ENCODE peak calls at places on chromosomes 7 and 10, in ten cellular contexts. W is uterus, S is GM13976, Z is upper lobe of right lung, L is glutamatergic neuron, V is lower leg skin, B is AG10803, K is thyroid gland, X is endothelial cell of umbilical vein, J is astrocyte of the spinal cord. T is an unnamed sample.

GRCh38 chr10:106053031-106053430 is 1111.5 kb downstream of the SORCS1 start:
- DNase-seq in W (no peak), S (no peak), Z (no peak), L (no peak), V (no peak), B (no peak), K (no peak), X (no peak), J (no peak), T (no peak)

GRCh38 chr10:68135362-68135761 is 26.1 kb downstream of the MYPN start:
- DNase-seq in W (no peak), S (no peak), Z (no peak), L (no peak), V (no peak), B (peak), K (no peak), X (peak), J (peak), T (no peak)

GRCh38 chr10:63115732-63116383 is 17.3 kb upstream of the NRBF2 start:
- DNase-seq in W (peak), S (no peak), Z (peak), L (no peak), V (peak), B (peak), K (peak), X (peak), J (peak), T (no peak)

GRCh38 chr10:15069230-15069629 is 19.3 kb downstream of the ACBD7 start:
- DNase-seq in W (no peak), S (no peak), Z (no peak), L (no peak), V (no peak), B (no peak), K (no peak), X (no peak), J (no peak), T (no peak)

GRCh38 chr10:87559392-87559791 is 54.7 kb downstream of the MINPP1 start:
- DNase-seq in W (no peak), S (no peak), Z (no peak), L (no peak), V (no peak), B (no peak), K (no peak), X (no peak), J (no peak), T (no peak)

GRCh38 chr7:112792431-112792830 is 2.2 kb upstream of the TMEM168 start:
- DNase-seq in W (no peak), S (no peak), Z (no peak), L (no peak), V (no peak), B (no peak), K (no peak), X (no peak), J (no peak), T (no peak)

GRCh38 chr10:54703086-54703485 is 97.9 kb downstream of the PCDH15 start:
- DNase-seq in W (no peak), S (no peak), Z (no peak), L (no peak), V (no peak), B (no peak), K (no peak), X (no peak), J (peak), T (no peak)

GRCh38 chr7:134546903-134547737 is 1.8 kb upstream of the AKR1B15 start:
- DNase-seq in W (peak), S (peak), Z (peak), L (peak), V (peak), B (peak), K (no peak), X (peak), J (no peak), T (no peak)

GRCh38 chr7:71637578-71637977 is 505.6 kb downstream of the GALNT17 start:
- DNase-seq in W (no peak), S (no peak), Z (no peak), L (peak), V (no peak), B (peak), K (no peak), X (no peak), J (peak), T (no peak)

GRCh38 chr10:112689327-112689726 is 242.3 kb downstream of the VTI1A start:
- DNase-seq in W (peak), S (no peak), Z (no peak), L (peak), V (no peak), B (peak), K (no peak), X (peak), J (no peak), T (no peak)

GRCh38 chr10:117137031-117137910 is 799 bp downstream of the VAX1 start:
- DNase-seq in W (no peak), S (no peak), Z (no peak), L (peak), V (no peak), B (peak), K (peak), X (peak), J (no peak), T (peak)

GRCh38 chr10:94443052-94443451 is 40.7 kb downstream of the TBC1D12 start:
- DNase-seq in W (no peak), S (no peak), Z (no peak), L (no peak), V (no peak), B (no peak), K (no peak), X (no peak), J (no peak), T (no peak)

GRCh38 chr10:4217187-4217586 is 432.2 kb upstream of the KLF6 start:
- DNase-seq in W (no peak), S (no peak), Z (no peak), L (no peak), V (no peak), B (no peak), K (no peak), X (no peak), J (no peak), T (no peak)

GRCh38 chr7:7662527-7662926 is 22.0 kb downstream of the UMAD1 start:
- DNase-seq in W (no peak), S (no peak), Z (no peak), L (peak), V (no peak), B (no peak), K (no peak), X (no peak), J (peak), T (no peak)

GRCh38 chr10:103590744-103591291 is 97.3 kb downstream of the NEURL1 start:
- DNase-seq in W (no peak), S (no peak), Z (no peak), L (no peak), V (no peak), B (no peak), K (no peak), X (no peak), J (no peak), T (no peak)

GRCh38 chr7:112933598-112933997 is 143.4 kb upstream of the TMEM168 start:
- DNase-seq in W (no peak), S (no peak), Z (no peak), L (no peak), V (no peak), B (no peak), K (no peak), X (no peak), J (no peak), T (no peak)

GRCh38 chr10:314381-314780 is 179.1 kb downstream of the ZMYND11 start:
- DNase-seq in W (no peak), S (no peak), Z (no peak), L (no peak), V (no peak), B (no peak), K (no peak), X (no peak), J (no peak), T (no peak)

GRCh38 chr10:130801784-130802183 is 509.7 kb downstream of the TCERG1L start:
- DNase-seq in W (no peak), S (no peak), Z (peak), L (no peak), V (no peak), B (no peak), K (no peak), X (no peak), J (no peak), T (no peak)

DNA sequence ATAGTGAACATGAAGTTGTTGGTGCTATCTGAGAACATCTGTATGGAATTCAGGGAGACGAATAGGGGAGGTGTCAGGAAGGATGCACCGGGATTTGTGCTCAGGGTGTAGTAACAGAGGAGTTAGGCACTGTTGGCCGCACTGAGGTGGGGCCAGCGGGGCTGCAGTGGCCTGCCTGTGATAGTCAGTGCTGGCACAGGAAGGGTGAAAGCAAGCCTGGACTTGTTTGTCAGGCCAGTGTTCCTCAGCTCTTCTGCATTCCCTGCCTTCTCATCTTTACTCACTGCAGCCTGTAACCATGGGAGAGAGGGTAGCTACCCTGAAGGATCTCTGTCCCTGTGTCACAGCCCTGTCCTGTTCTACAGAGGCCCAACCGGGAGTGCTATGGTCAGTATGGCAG is 81.3 kb downstream of the SH2D4B start:
- DNase-seq in W (no peak), S (no peak), Z (no peak), L (no peak), V (no peak), B (no peak), K (no peak), X (no peak), J (no peak), T (no peak)
- TF ChIP-seq CTCF in W (no peak), S (no peak), Z (no peak), L (no peak), V (no peak), B (no peak), K (no peak), X (no peak), J (no peak), T (no peak)

DNA sequence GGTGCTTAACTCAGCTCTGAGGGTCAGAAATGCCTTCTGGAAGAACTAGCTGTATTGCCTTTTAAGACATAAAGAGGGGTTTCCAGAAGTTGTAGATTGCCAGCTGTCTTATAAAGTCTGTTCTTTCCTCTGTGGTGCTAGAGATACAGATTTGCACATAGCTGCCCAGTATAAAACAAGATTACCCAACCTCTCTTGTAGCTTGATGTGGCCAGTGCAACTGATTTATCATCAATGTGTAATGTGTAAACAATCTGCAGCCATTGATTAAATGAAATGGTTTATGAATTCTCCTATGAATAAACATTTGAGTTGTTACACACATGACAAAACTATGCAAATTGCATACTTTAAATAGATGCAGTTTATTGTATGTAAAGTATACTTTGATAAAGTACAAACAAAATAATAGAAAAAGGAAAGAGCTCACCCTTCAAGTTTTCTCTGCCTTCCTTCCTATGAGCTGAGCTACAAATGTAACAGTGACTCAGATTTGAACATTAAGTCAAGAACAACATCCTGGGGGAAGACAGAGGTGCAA is 195.2 kb downstream of the TMEM26 start:
- DNase-seq in W (no peak), S (no peak), Z (no peak), L (no peak), V (no peak), B (peak), K (no peak), X (no peak), J (no peak), T (no peak)
- TF ChIP-seq CTCF in W (no peak), S (no peak), Z (no peak), L (no peak), V (no peak), B (no peak), K (no peak), X (no peak), J (no peak), T (no peak)

GRCh38 chr10:84342584-84342983 is 14.2 kb downstream of the CCSER2 start:
- DNase-seq in W (no peak), S (no peak), Z (no peak), L (no peak), V (no peak), B (no peak), K (no peak), X (no peak), J (no peak), T (no peak)

GRCh38 chr10:84341983-84342382 is 13.6 kb downstream of the CCSER2 start:
- DNase-seq in W (no peak), S (no peak), Z (no peak), L (no peak), V (no peak), B (no peak), K (no peak), X (no peak), J (no peak), T (no peak)

GRCh38 chr10:84340187-84340586 is 11.8 kb downstream of the CCSER2 start:
- DNase-seq in W (no peak), S (no peak), Z (no peak), L (no peak), V (no peak), B (no peak), K (no peak), X (no peak), J (no peak), T (no peak)

GRCh38 chr10:84340632-84341537 is 12.5 kb downstream of the CCSER2 start:
- DNase-seq in W (no peak), S (no peak), Z (no peak), L (no peak), V (no peak), B (no peak), K (no peak), X (no peak), J (no peak), T (no peak)

GRCh38 chr10:84341538-84341856 is 13.1 kb downstream of the CCSER2 start:
- DNase-seq in W (no peak), S (no peak), Z (no peak), L (no peak), V (no peak), B (no peak), K (no peak), X (no peak), J (no peak), T (no peak)
- TF ChIP-seq CTCF in W (no peak), S (peak), Z (no peak), L (no peak), V (no peak), B (no peak), K (no peak), X (no peak), J (no peak), T (peak)

GRCh38 chr7:44853391-44853790 is 5.5 kb upstream of the H2AZ2 start:
- DNase-seq in W (no peak), S (no peak), Z (no peak), L (no peak), V (no peak), B (no peak), K (no peak), X (no peak), J (no peak), T (no peak)

GRCh38 chr7:44852590-44852989 is 4.7 kb upstream of the H2AZ2 start:
- DNase-seq in W (no peak), S (no peak), Z (no peak), L (no peak), V (no peak), B (no peak), K (no peak), X (no peak), J (no peak), T (no peak)

GRCh38 chr7:44854644-44855364 is 6.9 kb upstream of the H2AZ2 start:
- DNase-seq in W (no peak), S (no peak), Z (no peak), L (no peak), V (no peak), B (no peak), K (no peak), X (no peak), J (no peak), T (no peak)

DNA sequence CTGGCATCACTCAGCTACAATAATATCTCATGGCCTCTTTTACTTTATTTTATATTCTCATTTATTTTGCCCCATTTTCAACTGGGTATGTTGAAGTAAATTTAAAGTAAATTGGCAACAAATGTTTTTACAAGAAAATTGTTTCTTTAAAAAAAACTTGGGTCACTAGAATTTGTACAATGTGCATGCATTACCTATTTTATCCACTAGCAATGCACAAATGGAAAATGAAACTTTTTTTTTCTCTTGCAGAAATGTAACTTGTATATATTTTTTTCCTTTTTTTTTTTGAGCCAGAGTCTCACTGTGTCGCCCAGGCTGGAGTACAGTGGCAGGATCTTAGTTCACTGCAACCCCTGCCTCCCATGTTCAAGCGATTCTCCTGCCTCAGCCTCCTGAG is 10.3 kb upstream of the H2AZ2 start:
- DNase-seq in W (no peak), S (no peak), Z (no peak), L (no peak), V (no peak), B (no peak), K (no peak), X (no peak), J (no peak), T (no peak)
- TF ChIP-seq CTCF in W (no peak), S (no peak), Z (no peak), L (peak), V (no peak), B (peak), K (no peak), X (no peak), J (no peak), T (peak)

DNA sequence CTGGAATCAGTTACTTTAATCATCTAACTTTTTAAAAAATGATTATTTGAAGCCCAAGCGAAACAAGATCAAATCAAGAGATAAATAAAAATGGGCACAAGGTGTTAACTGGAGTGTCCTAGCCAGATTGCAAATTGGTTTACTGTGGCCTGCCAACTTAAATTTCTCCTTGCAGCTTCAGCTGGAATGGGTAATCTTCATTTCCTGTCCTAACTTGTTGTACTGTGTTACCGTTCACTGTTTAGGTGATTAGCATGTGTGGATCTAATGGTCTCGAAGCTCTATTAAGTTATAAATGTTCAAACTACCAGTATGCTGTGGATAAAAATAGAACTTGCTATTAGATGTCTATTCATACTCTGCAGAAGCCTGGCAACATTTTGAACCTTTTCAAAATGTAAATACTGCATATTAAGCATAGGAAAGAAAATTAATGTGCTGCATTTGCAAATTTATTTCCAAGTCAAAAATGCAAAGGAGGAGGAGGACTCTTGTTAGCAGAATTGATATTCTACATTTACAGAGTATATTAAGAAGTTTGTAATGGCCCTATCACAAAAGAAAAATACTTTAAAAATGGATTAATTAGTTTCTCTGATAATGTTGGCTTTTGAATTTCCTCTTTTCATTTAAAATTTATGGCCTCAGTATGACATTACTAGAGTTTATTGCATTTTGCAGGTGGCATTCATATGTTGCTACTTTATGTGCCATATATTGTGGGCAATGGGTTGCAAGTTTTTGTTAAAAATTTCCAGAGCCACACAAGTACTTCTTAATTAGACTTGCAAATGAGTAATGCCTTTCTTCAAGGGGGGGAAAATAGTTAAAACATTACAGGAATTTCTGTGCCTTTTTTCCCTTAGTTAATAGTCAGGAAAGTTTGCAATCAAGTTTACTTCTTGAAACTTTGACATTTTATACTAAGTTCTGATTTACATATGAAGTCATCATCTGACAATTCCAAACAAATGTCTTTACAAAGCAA is 92.1 kb downstream of the CABCOCO1 start:
- DNase-seq in W (no peak), S (no peak), Z (no peak), L (no peak), V (no peak), B (peak), K (no peak), X (no peak), J (no peak), T (no peak)
- TF ChIP-seq CTCF in W (no peak), S (no peak), Z (no peak), L (no peak), V (no peak), B (no peak), K (no peak), X (no peak), J (no peak), T (no peak)

T was measured in GM13977.